ENCODE peak calls at places on chromosomes 11 and 22, in four cellular contexts. H is A549, I is SW480, Z is germinal center. R is an unnamed sample.

GRCh38 chr22:31093090-31093850 is 12.2 kb downstream of the SMTN start:
- DNase-seq in H (no peak), Z (no peak), I (no peak), R (no peak)

GRCh38 chr11:20162824-20163777 is 2.8 kb upstream of the DBX1 start:
- DNase-seq in Z (no peak), H (peak; percentile 24), I (no peak), R (no peak)

GRCh38 chr11:117544431-117544830 is 216.8 kb downstream of the CEP164 start:
- DNase-seq in I (no peak), Z (no peak), H (no peak), R (no peak)

GRCh38 chr11:113593698-113594308 is 112.3 kb downstream of the TMPRSS5 start:
- DNase-seq in Z (no peak), H (no peak), I (peak; percentile 26), R (no peak)

GRCh38 chr11:75763846-75764245 is 4.7 kb upstream of the DGAT2 start:
- DNase-seq in Z (no peak), I (no peak), H (no peak), R (no peak)

GRCh38 chr11:112320668-112321067 is 60.0 kb upstream of the PLET1 start:
- DNase-seq in Z (no peak), H (no peak), I (peak; percentile 84), R (peak; percentile 68)

GRCh38 chr11:19316434-19316833 is 75.7 kb upstream of the E2F8 start:
- DNase-seq in H (no peak), Z (no peak), I (no peak), R (no peak)

GRCh38 chr22:30572840-30573593 is 1.4 kb downstream of the GAL3ST1 start:
- DNase-seq in H (peak; percentile 41), I (peak; percentile 21), Z (no peak), R (no peak)

GRCh38 chr11:19506803-19507466 is 205.7 kb upstream of the NAV2 start:
- DNase-seq in H (no peak), I (no peak), Z (no peak), R (no peak)

GRCh38 chr11:94521684-94522083 is 9.4 kb downstream of the C11orf97 start:
- DNase-seq in Z (no peak), H (no peak), I (peak; percentile 55), R (no peak)

GRCh38 chr22:44130076-44130711 is 50.5 kb upstream of the PARVG start:
- DNase-seq in H (no peak), I (no peak), Z (no peak), R (no peak)

GRCh38 chr11:14967581-14968214 is 4.5 kb downstream of the CALCA start:
- DNase-seq in H (no peak), I (peak; percentile 28), Z (no peak), R (no peak)

GRCh38 chr11:13009476-13009920 is 382 bp downstream of the RASSF10 start:
- DNase-seq in H (no peak), Z (no peak), I (no peak), R (no peak)

GRCh38 chr11:117822031-117822521 is 2.5 kb downstream of the FXYD2 start:
- DNase-seq in Z (peak; percentile 45), H (no peak), I (no peak), R (no peak)

GRCh38 chr22:41250127-41250526 is 9.4 kb upstream of the CHADL start:
- DNase-seq in H (no peak), Z (no peak), I (no peak), R (no peak)

GRCh38 chr11:72352859-72353551 is 81.3 kb downstream of the CLPB start:
- DNase-seq in Z (no peak), I (no peak), H (peak; percentile 10), R (no peak)

GRCh38 chr11:119108151-119108856 is 1.2 kb downstream of the C2CD2L start:
- DNase-seq in Z (peak; percentile 69), I (peak; percentile 84), H (no peak), R (peak; percentile 78)

GRCh38 chr22:22666307-22667091 is 22.1 kb downstream of the GGTLC2 start:
- DNase-seq in I (peak; percentile 35), H (peak; percentile 33), Z (peak; percentile 33), R (no peak)

GRCh38 chr11:70707821-70708220 is 309.5 kb downstream of the CTTN start:
- DNase-seq in Z (no peak), H (no peak), I (no peak), R (no peak)

GRCh38 chr11:59173964-59174663 is 2.2 kb downstream of the DTX4 start:
- DNase-seq in I (peak; percentile 70), H (no peak), Z (no peak), R (peak; percentile 81)

GRCh38 chr11:87081358-87081757 is 43.6 kb downstream of the TMEM135 start:
- DNase-seq in I (no peak), Z (no peak), H (no peak), R (no peak)

GRCh38 chr11:14203392-14203791 is 155.6 kb downstream of the RRAS2 start:
- DNase-seq in I (no peak), Z (no peak), H (no peak), R (no peak)

GRCh38 chr11:60222141-60222540 is 20.8 kb downstream of the MS4A4E start:
- DNase-seq in H (no peak), I (no peak), Z (no peak), R (no peak)

GRCh38 chr11:2142300-2142759 is 3.1 kb upstream of the IGF2 start:
- DNase-seq in H (no peak), I (no peak), Z (no peak), R (no peak)

GRCh38 chr11:3152471-3153110 is 12.5 kb downstream of the OSBPL5 start:
- DNase-seq in Z (no peak), I (no peak), H (no peak), R (no peak)

GRCh38 chr22:20429254-20430100 is 8.1 kb downstream of the SCARF2 start:
- DNase-seq in H (no peak), Z (peak; percentile 91), I (peak; percentile 57), R (peak; percentile 82)

GRCh38 chr11:126134461-126135155 is 71.9 kb upstream of the CDON start:
- DNase-seq in I (no peak), H (no peak), Z (no peak), R (no peak)

R was measured in LoVo.